ENCODE peak calls at places on chromosomes 11 and 22, in six cellular contexts. D is neural crest cell, M is RWPE1, G is fibroblast of the conjunctiva, R is T-helper 9 cell, W is fibroblast of pulmonary artery. P is an unnamed sample.

GRCh38 chr11:131483453-131483852 is 113.0 kb downstream of the NTM start:
- DNase-seq in D (no peak), M (no peak), G (no peak), R (no peak), W (no peak), P (no peak)

GRCh38 chr22:46894081-46894671 is 131.7 kb downstream of the TBC1D22A start:
- DNase-seq in D (no peak), M (no peak), G (peak; percentile 1), R (no peak), W (no peak), P (no peak)

GRCh38 chr11:65915101-65915820 is 3.6 kb downstream of the C11orf68 start:
- DNase-seq in D (no peak), M (no peak), G (no peak), R (no peak), W (no peak), P (no peak)

GRCh38 chr22:48953830-48954229 is 873.8 kb downstream of the BRD1 start:
- DNase-seq in D (no peak), M (no peak), G (no peak), R (no peak), W (no peak), P (no peak)

GRCh38 chr11:37504066-37504611 is 906.1 kb upstream of the RAG2 start:
- DNase-seq in D (no peak), M (peak; percentile 70), G (peak; percentile 31), R (no peak), W (peak; percentile 83), P (no peak)

GRCh38 chr11:116328410-116328809 is 444.4 kb downstream of the BUD13 start:
- DNase-seq in D (no peak), M (no peak), G (no peak), R (no peak), W (no peak), P (no peak)

GRCh38 chr11:88484873-88485621 is 147.5 kb upstream of the CTSC start:
- DNase-seq in D (no peak), M (peak; percentile 8), G (peak; percentile 16), R (no peak), W (peak; percentile 46), P (no peak)

GRCh38 chr11:71154406-71154805 is 98.0 kb downstream of the SHANK2 start:
- DNase-seq in D (no peak), M (no peak), G (no peak), R (no peak), W (no peak), P (no peak)

GRCh38 chr22:23909258-23909898 is 15.2 kb downstream of the MIF start:
- DNase-seq in D (no peak), M (no peak), G (no peak), R (no peak), W (peak; percentile 37), P (no peak)

GRCh38 chr22:37545703-37546435 is 14.4 kb upstream of the CDC42EP1 start:
- DNase-seq in D (peak; percentile 61), M (peak; percentile 91), G (peak; percentile 91), R (no peak), W (peak; percentile 99), P (no peak)

GRCh38 chr22:39727541-39727940 is 157.0 kb downstream of the CACNA1I start:
- DNase-seq in D (no peak), M (peak; percentile 17), G (no peak), R (no peak), W (no peak), P (no peak)

GRCh38 chr11:47616726-47617416 is 22.7 kb upstream of the C1QTNF4 start:
- DNase-seq in D (peak; percentile 39), M (peak; percentile 30), G (peak; percentile 79), R (no peak), W (peak; percentile 87), P (no peak)

GRCh38 chr11:106468091-106468490 is 390.6 kb downstream of the AASDHPPT start:
- DNase-seq in D (no peak), M (no peak), G (no peak), R (no peak), W (peak; percentile 73), P (no peak)

P was measured in CD8-positive, alpha-beta memory T cell.